ENCODE peak calls at places on chromosomes 12 and 14, in eight cellular contexts. One of them, this sample, is unnamed.

GRCh38 chr12:65885312-65885711 is 61.0 kb downstream of the HMGA2 start:
- DNase-seq in psoas muscle: no peak
- DNase-seq in right lobe of liver: no peak
- DNase-seq in BE2C: no peak
- DNase-seq in K562: no peak
- DNase-seq in cardiac fibroblast: peak
- DNase-seq in AG10803: peak
- DNase-seq in astrocyte of the spinal cord: no peak
- DNase-seq in this sample: no peak

GRCh38 chr12:52691076-52691764 is 11.0 kb upstream of the KRT1 start:
- DNase-seq in astrocyte of the spinal cord: no peak
- DNase-seq in K562: peak
- DNase-seq in psoas muscle: peak
- DNase-seq in BE2C: peak
- DNase-seq in right lobe of liver: no peak
- DNase-seq in cardiac fibroblast: no peak
- DNase-seq in AG10803: no peak
- DNase-seq in this sample: no peak

GRCh38 chr14:75906680-75907280 is 75.0 kb downstream of the TGFB3 start:
- DNase-seq in K562: peak
- DNase-seq in BE2C: peak
- DNase-seq in AG10803: peak
- DNase-seq in astrocyte of the spinal cord: peak
- DNase-seq in right lobe of liver: no peak
- DNase-seq in cardiac fibroblast: peak
- DNase-seq in psoas muscle: peak
- DNase-seq in this sample: no peak

GRCh38 chr14:50057331-50057730 is 59.0 kb downstream of the VCPKMT start:
- DNase-seq in BE2C: no peak
- DNase-seq in right lobe of liver: no peak
- DNase-seq in psoas muscle: no peak
- DNase-seq in AG10803: no peak
- DNase-seq in cardiac fibroblast: no peak
- DNase-seq in astrocyte of the spinal cord: no peak
- DNase-seq in K562: no peak
- DNase-seq in this sample: no peak

GRCh38 chr12:56571131-56571530 is 49.5 kb downstream of the RBMS2 start:
- DNase-seq in K562: no peak
- DNase-seq in BE2C: no peak
- DNase-seq in astrocyte of the spinal cord: no peak
- DNase-seq in psoas muscle: no peak
- DNase-seq in right lobe of liver: no peak
- DNase-seq in cardiac fibroblast: peak
- DNase-seq in AG10803: no peak
- DNase-seq in this sample: no peak

GRCh38 chr12:108995370-108995992 is 25.4 kb downstream of the SVOP start:
- DNase-seq in psoas muscle: no peak
- DNase-seq in BE2C: no peak
- DNase-seq in cardiac fibroblast: no peak
- DNase-seq in AG10803: no peak
- DNase-seq in right lobe of liver: no peak
- DNase-seq in astrocyte of the spinal cord: no peak
- DNase-seq in K562: no peak
- DNase-seq in this sample: no peak

GRCh38 chr12:61993734-61994345 is 266.4 kb upstream of the USP15 start:
- DNase-seq in K562: peak
- DNase-seq in right lobe of liver: no peak
- DNase-seq in BE2C: no peak
- DNase-seq in AG10803: peak
- DNase-seq in astrocyte of the spinal cord: peak
- DNase-seq in cardiac fibroblast: no peak
- DNase-seq in psoas muscle: no peak
- DNase-seq in this sample: no peak

GRCh38 chr12:6338955-6339761 is 2.7 kb downstream of the TNFRSF1A start:
- DNase-seq in K562: no peak
- DNase-seq in astrocyte of the spinal cord: no peak
- DNase-seq in psoas muscle: no peak
- DNase-seq in AG10803: no peak
- DNase-seq in right lobe of liver: no peak
- DNase-seq in cardiac fibroblast: peak
- DNase-seq in BE2C: no peak
- DNase-seq in this sample: no peak

GRCh38 chr12:98797200-98797599 is 152.1 kb downstream of the APAF1 start:
- DNase-seq in right lobe of liver: no peak
- DNase-seq in cardiac fibroblast: no peak
- DNase-seq in K562: no peak
- DNase-seq in astrocyte of the spinal cord: no peak
- DNase-seq in psoas muscle: no peak
- DNase-seq in AG10803: no peak
- DNase-seq in BE2C: no peak
- DNase-seq in this sample: no peak

GRCh38 chr14:39050389-39050788 is 52.6 kb downstream of the SEC23A start:
- DNase-seq in AG10803: peak
- DNase-seq in astrocyte of the spinal cord: peak
- DNase-seq in K562: no peak
- DNase-seq in BE2C: no peak
- DNase-seq in psoas muscle: no peak
- DNase-seq in cardiac fibroblast: peak
- DNase-seq in right lobe of liver: no peak
- DNase-seq in this sample: peak

GRCh38 chr12:87509233-87509820 is 519.9 kb downstream of the C12orf50 start:
- DNase-seq in psoas muscle: no peak
- DNase-seq in BE2C: no peak
- DNase-seq in astrocyte of the spinal cord: peak
- DNase-seq in cardiac fibroblast: peak
- DNase-seq in right lobe of liver: no peak
- DNase-seq in K562: no peak
- DNase-seq in AG10803: no peak
- DNase-seq in this sample: peak

GRCh38 chr14:43411841-43412240 is 1095.2 kb downstream of the FSCB start:
- DNase-seq in cardiac fibroblast: peak
- DNase-seq in psoas muscle: no peak
- DNase-seq in right lobe of liver: no peak
- DNase-seq in BE2C: no peak
- DNase-seq in AG10803: no peak
- DNase-seq in astrocyte of the spinal cord: no peak
- DNase-seq in K562: no peak
- DNase-seq in this sample: peak

GRCh38 chr12:3283137-3283680 is 206.0 kb downstream of the TSPAN9 start:
- DNase-seq in K562: no peak
- DNase-seq in AG10803: no peak
- DNase-seq in astrocyte of the spinal cord: no peak
- DNase-seq in right lobe of liver: no peak
- DNase-seq in BE2C: no peak
- DNase-seq in psoas muscle: no peak
- DNase-seq in cardiac fibroblast: no peak
- DNase-seq in this sample: no peak

GRCh38 chr12:132285311-132285741 is 44.1 kb downstream of the GALNT9 start:
- DNase-seq in right lobe of liver: no peak
- DNase-seq in BE2C: no peak
- DNase-seq in astrocyte of the spinal cord: no peak
- DNase-seq in psoas muscle: peak
- DNase-seq in K562: no peak
- DNase-seq in cardiac fibroblast: no peak
- DNase-seq in AG10803: no peak
- DNase-seq in this sample: no peak

GRCh38 chr14:68088463-68088862 is 268.9 kb downstream of the RAD51B start:
- DNase-seq in astrocyte of the spinal cord: peak
- DNase-seq in AG10803: peak
- DNase-seq in psoas muscle: no peak
- DNase-seq in BE2C: no peak
- DNase-seq in K562: no peak
- DNase-seq in cardiac fibroblast: peak
- DNase-seq in right lobe of liver: no peak
- DNase-seq in this sample: no peak

GRCh38 chr14:72892879-72893635 is 844 bp downstream of the DPF3 start:
- DNase-seq in K562: peak
- DNase-seq in psoas muscle: peak
- DNase-seq in cardiac fibroblast: no peak
- DNase-seq in AG10803: no peak
- DNase-seq in BE2C: peak
- DNase-seq in astrocyte of the spinal cord: peak
- DNase-seq in right lobe of liver: peak
- DNase-seq in this sample: no peak

GRCh38 chr12:88228720-88229119 is 86.6 kb downstream of the TMTC3 start:
- DNase-seq in AG10803: no peak
- DNase-seq in right lobe of liver: no peak
- DNase-seq in psoas muscle: no peak
- DNase-seq in K562: no peak
- DNase-seq in astrocyte of the spinal cord: no peak
- DNase-seq in BE2C: no peak
- DNase-seq in cardiac fibroblast: no peak
- DNase-seq in this sample: no peak

GRCh38 chr14:69500736-69501135 is 16.2 kb downstream of the PLEKHD1 start:
- DNase-seq in BE2C: no peak
- DNase-seq in AG10803: no peak
- DNase-seq in right lobe of liver: peak
- DNase-seq in astrocyte of the spinal cord: no peak
- DNase-seq in psoas muscle: no peak
- DNase-seq in K562: no peak
- DNase-seq in cardiac fibroblast: no peak
- DNase-seq in this sample: no peak

DNA sequence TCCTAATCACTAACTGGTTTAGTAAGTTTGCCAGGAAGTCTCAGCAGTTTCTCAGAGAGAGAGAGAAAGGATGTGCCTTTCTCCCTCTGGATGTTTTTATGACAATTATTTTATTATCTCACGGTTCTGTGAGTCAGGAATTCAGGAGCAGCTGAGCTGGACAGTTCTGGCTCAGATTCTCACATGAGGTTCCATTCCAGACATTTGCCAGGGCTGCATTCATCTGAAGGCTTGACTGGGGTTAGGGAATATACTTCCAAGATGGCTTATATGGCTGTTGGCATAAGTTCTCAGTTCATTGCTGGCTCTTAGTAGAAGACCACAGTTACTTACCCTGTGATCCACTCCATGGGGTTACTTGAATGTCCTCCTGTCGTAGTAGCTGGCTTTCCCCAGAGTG is 101.2 kb upstream of the ATF7IP start:
- DNase-seq in psoas muscle: no peak
- DNase-seq in cardiac fibroblast: peak
- DNase-seq in AG10803: no peak
- DNase-seq in BE2C: no peak
- DNase-seq in astrocyte of the spinal cord: no peak
- DNase-seq in right lobe of liver: no peak
- DNase-seq in K562: no peak
- DNase-seq in this sample: no peak
- TF ChIP-seq CTCF in psoas muscle: no peak
- TF ChIP-seq CTCF in cardiac fibroblast: no peak
- TF ChIP-seq CTCF in AG10803: no peak
- TF ChIP-seq CTCF in BE2C: no peak
- TF ChIP-seq CTCF in astrocyte of the spinal cord: no peak
- TF ChIP-seq CTCF in right lobe of liver: no peak
- TF ChIP-seq CTCF in K562: no peak
- TF ChIP-seq CTCF in this sample: no peak

GRCh38 chr12:111636209-111636928 is 37.3 kb upstream of the ATXN2 start:
- DNase-seq in cardiac fibroblast: peak
- DNase-seq in psoas muscle: peak
- DNase-seq in astrocyte of the spinal cord: peak
- DNase-seq in K562: peak
- DNase-seq in right lobe of liver: peak
- DNase-seq in BE2C: peak
- DNase-seq in AG10803: peak
- DNase-seq in this sample: peak
- H3K4me3 ChIP-seq in cardiac fibroblast: no peak
- H3K4me3 ChIP-seq in psoas muscle: peak
- H3K4me3 ChIP-seq in astrocyte of the spinal cord: no peak
- H3K4me3 ChIP-seq in K562: peak
- H3K4me3 ChIP-seq in right lobe of liver: no peak
- H3K4me3 ChIP-seq in BE2C: no peak
- H3K4me3 ChIP-seq in AG10803: peak
- H3K4me3 ChIP-seq in this sample: no peak

GRCh38 chr14:21719841-21720240 is 46.2 kb upstream of the OR4E1 start:
- DNase-seq in AG10803: no peak
- DNase-seq in K562: no peak
- DNase-seq in astrocyte of the spinal cord: no peak
- DNase-seq in cardiac fibroblast: no peak
- DNase-seq in psoas muscle: no peak
- DNase-seq in right lobe of liver: no peak
- DNase-seq in BE2C: no peak
- DNase-seq in this sample: no peak

GRCh38 chr14:21724115-21724973 is 50.7 kb upstream of the OR4E1 start:
- DNase-seq in AG10803: no peak
- DNase-seq in psoas muscle: no peak
- DNase-seq in cardiac fibroblast: no peak
- DNase-seq in right lobe of liver: no peak
- DNase-seq in astrocyte of the spinal cord: no peak
- DNase-seq in BE2C: no peak
- DNase-seq in K562: no peak
- DNase-seq in this sample: no peak

GRCh38 chr14:21721504-21721903 is 47.9 kb upstream of the OR4E1 start:
- DNase-seq in right lobe of liver: no peak
- DNase-seq in BE2C: no peak
- DNase-seq in psoas muscle: no peak
- DNase-seq in K562: no peak
- DNase-seq in cardiac fibroblast: no peak
- DNase-seq in AG10803: no peak
- DNase-seq in astrocyte of the spinal cord: no peak
- DNase-seq in this sample: no peak

GRCh38 chr14:21723431-21724045 is 49.9 kb upstream of the OR4E1 start:
- DNase-seq in astrocyte of the spinal cord: no peak
- DNase-seq in AG10803: no peak
- DNase-seq in BE2C: peak
- DNase-seq in K562: peak
- DNase-seq in psoas muscle: no peak
- DNase-seq in cardiac fibroblast: no peak
- DNase-seq in right lobe of liver: no peak
- DNase-seq in this sample: no peak
- TF ChIP-seq CTCF in astrocyte of the spinal cord: peak
- TF ChIP-seq CTCF in AG10803: no peak
- TF ChIP-seq CTCF in BE2C: peak
- TF ChIP-seq CTCF in K562: peak
- TF ChIP-seq CTCF in psoas muscle: no peak
- TF ChIP-seq CTCF in cardiac fibroblast: peak
- TF ChIP-seq CTCF in right lobe of liver: no peak
- TF ChIP-seq CTCF in this sample: peak

DNA sequence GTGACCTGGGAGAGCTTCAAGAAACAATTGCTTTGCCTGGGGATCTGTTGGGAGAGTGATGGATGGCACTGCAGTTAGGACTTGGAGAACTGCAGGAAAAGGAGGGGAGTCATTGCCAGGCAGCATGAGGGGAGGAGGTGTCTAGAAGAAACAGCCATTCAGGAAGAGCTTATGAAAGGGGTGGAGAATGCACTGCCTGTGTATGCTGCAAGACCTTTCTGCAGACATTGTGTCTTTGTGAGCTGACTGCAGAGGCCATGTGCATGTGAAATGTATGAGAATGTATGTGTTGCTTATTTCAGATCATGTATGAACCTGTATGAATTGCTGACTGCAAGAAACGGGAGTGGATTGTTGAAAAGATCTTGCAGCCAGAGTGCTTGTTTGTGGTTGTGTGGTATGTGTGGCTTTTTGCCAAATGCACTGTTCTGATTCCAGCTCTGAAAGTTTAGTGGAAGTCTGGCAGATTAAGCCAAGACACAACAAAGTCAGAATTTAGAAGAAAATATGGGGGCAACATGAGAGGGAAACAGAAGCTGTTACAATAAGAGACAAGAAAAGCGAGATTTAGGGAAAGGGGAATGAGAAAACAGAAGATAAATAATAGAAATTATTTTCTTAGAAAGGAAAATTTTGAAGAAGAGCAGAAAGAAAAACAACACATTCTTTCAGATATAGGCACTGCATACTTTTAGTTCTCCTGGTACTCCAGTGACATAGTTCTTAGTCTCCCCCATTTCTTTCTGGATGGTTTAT is 9.8 kb upstream of the RIMKLB start:
- DNase-seq in AG10803: peak
- DNase-seq in psoas muscle: peak
- DNase-seq in BE2C: peak
- DNase-seq in cardiac fibroblast: peak
- DNase-seq in K562: no peak
- DNase-seq in astrocyte of the spinal cord: peak
- DNase-seq in right lobe of liver: no peak
- DNase-seq in this sample: peak
- H3K4me3 ChIP-seq in AG10803: peak
- H3K4me3 ChIP-seq in psoas muscle: no peak
- H3K4me3 ChIP-seq in BE2C: no peak
- H3K4me3 ChIP-seq in cardiac fibroblast: no peak
- H3K4me3 ChIP-seq in K562: no peak
- H3K4me3 ChIP-seq in astrocyte of the spinal cord: no peak
- H3K4me3 ChIP-seq in right lobe of liver: no peak
- H3K4me3 ChIP-seq in this sample: peak